ENCODE peak calls at places on chromosome 7, in seven cellular contexts. N, P, M, G, E, C and Z are unnamed samples.

GRCh38 chr7:113918946-113919345 is at the start of gene PPP1R3A:
- DNase-seq in N (no peak), C (no peak), G (no peak), M (no peak), E (no peak), P (no peak), Z (no peak)

GRCh38 chr7:140404565-140405080 is 765 bp downstream of the RAB19 start:
- DNase-seq in E (no peak), P (no peak), C (no peak), G (no peak), N (no peak), M (no peak), Z (no peak)

GRCh38 chr7:33459340-33459751 is 330.0 kb downstream of the BBS9 start:
- DNase-seq in N (no peak), P (peak; percentile 5), G (peak; percentile 41), E (no peak), M (peak; percentile 27), C (no peak), Z (no peak)

GRCh38 chr7:93055543-93056107 is 62.2 kb downstream of the SAMD9 start:
- DNase-seq in M (peak; percentile 69), C (no peak), P (no peak), G (peak; percentile 34), E (no peak), N (peak; percentile 28), Z (no peak)

GRCh38 chr7:140062118-140062527 is 628 bp downstream of the PARP12 start:
- DNase-seq in C (peak; percentile 74), G (no peak), P (no peak), N (no peak), M (no peak), E (no peak), Z (peak; percentile 28)

GRCh38 chr7:93150200-93150835 is 2.1 kb upstream of the SAMD9L start:
- DNase-seq in P (no peak), M (no peak), C (no peak), E (no peak), N (no peak), G (no peak), Z (no peak)

GRCh38 chr7:6167587-6168154 is 104.8 kb downstream of the CYTH3 start:
- DNase-seq in E (no peak), P (no peak), M (peak; percentile 57), C (no peak), G (no peak), N (no peak), Z (no peak)

GRCh38 chr7:110413038-110413437 is 677.9 kb upstream of the LRRN3 start:
- DNase-seq in E (no peak), G (no peak), M (no peak), C (no peak), N (no peak), P (no peak), Z (no peak)

GRCh38 chr7:16688249-16688648 is 42.3 kb downstream of the BZW2 start:
- DNase-seq in G (no peak), M (no peak), P (no peak), C (peak; percentile 66), N (no peak), E (no peak), Z (no peak)

GRCh38 chr7:80095545-80095944 is 39.1 kb upstream of the GNAI1 start:
- DNase-seq in G (no peak), N (no peak), P (no peak), M (peak; percentile 21), C (no peak), E (no peak), Z (no peak)

GRCh38 chr7:132251327-132251659 is 325.0 kb downstream of the PLXNA4 start:
- DNase-seq in N (no peak), E (no peak), C (no peak), M (no peak), G (peak; percentile 87), P (no peak), Z (no peak)

GRCh38 chr7:142611566-142612250 is 137.6 kb upstream of the PRSS1 start:
- DNase-seq in N (no peak), E (no peak), M (peak; percentile 68), C (no peak), P (no peak), G (no peak), Z (no peak)

GRCh38 chr7:111081553-111081952 is 9.4 kb upstream of the LRRN3 start:
- DNase-seq in N (no peak), C (no peak), M (no peak), G (no peak), E (no peak), P (no peak), Z (no peak)

GRCh38 chr7:12757443-12757842 is 70.0 kb downstream of the ARL4A start:
- DNase-seq in M (no peak), G (no peak), P (no peak), N (no peak), E (no peak), C (no peak), Z (no peak)

GRCh38 chr7:45117582-45117981 is 6.1 kb upstream of the TBRG4 start:
- DNase-seq in N (no peak), G (no peak), P (no peak), E (no peak), M (no peak), C (no peak), Z (no peak)

GRCh38 chr7:140235114-140235513 is 58.3 kb upstream of the KDM7A start:
- DNase-seq in P (no peak), G (no peak), C (no peak), M (no peak), N (no peak), E (no peak), Z (no peak)

GRCh38 chr7:64946772-64947171 is 43.7 kb downstream of the ZNF273 start:
- DNase-seq in C (no peak), G (peak; percentile 27), N (no peak), M (peak; percentile 87), P (no peak), E (no peak), Z (no peak)

GRCh38 chr7:82124445-82124844 is 319.1 kb downstream of the CACNA2D1 start:
- DNase-seq in G (no peak), N (no peak), E (no peak), M (no peak), C (no peak), P (no peak), Z (no peak)

GRCh38 chr7:1906087-1906830 is 236.2 kb downstream of the ELFN1 start:
- DNase-seq in M (no peak), G (no peak), E (no peak), N (no peak), P (no peak), C (no peak), Z (no peak)

GRCh38 chr7:54687518-54688212 is 71.3 kb downstream of the SEC61G start:
- DNase-seq in P (no peak), E (no peak), N (no peak), G (no peak), M (no peak), C (no peak), Z (no peak)

GRCh38 chr7:108358553-108358952 is 97.7 kb downstream of the NRCAM start:
- DNase-seq in G (peak; percentile 98), M (peak; percentile 47), P (peak; percentile 46), N (no peak), E (no peak), C (no peak), Z (no peak)

GRCh38 chr7:37796134-37796775 is 52.1 kb upstream of the NME8 start:
- DNase-seq in N (no peak), G (no peak), C (no peak), M (no peak), P (no peak), E (no peak), Z (no peak)

GRCh38 chr7:131653418-131654248 is 97.2 kb upstream of the PODXL start:
- DNase-seq in P (no peak), G (no peak), E (no peak), C (no peak), N (no peak), M (peak; percentile 30), Z (no peak)

GRCh38 chr7:100486753-100487446 is 3.2 kb downstream of the NYAP1 start:
- DNase-seq in E (no peak), N (no peak), C (peak; percentile 41), G (no peak), P (no peak), M (peak; percentile 36), Z (no peak)

GRCh38 chr7:111006691-111007090 is 84.2 kb upstream of the LRRN3 start:
- DNase-seq in G (no peak), C (no peak), M (no peak), P (no peak), N (no peak), E (no peak), Z (no peak)

GRCh38 chr7:22549051-22549450 is 49.1 kb upstream of the STEAP1B start:
- DNase-seq in E (no peak), G (no peak), C (no peak), M (no peak), N (no peak), P (no peak), Z (no peak)

GRCh38 chr7:9856668-9857067 is 1117.0 kb upstream of the PHF14 start:
- DNase-seq in N (no peak), E (no peak), G (no peak), M (no peak), C (no peak), P (no peak), Z (no peak)

GRCh38 chr7:18895456-18895855 is 222.0 kb downstream of the TWIST1 start:
- DNase-seq in G (no peak), E (no peak), M (no peak), C (no peak), N (no peak), P (no peak), Z (no peak)

GRCh38 chr7:155788616-155789000 is 23.7 kb downstream of the SHH start:
- DNase-seq in P (no peak), C (no peak), E (no peak), N (no peak), M (peak; percentile 50), G (no peak), Z (no peak)

GRCh38 chr7:151083071-151083823 is at the start of gene TMUB1:
- DNase-seq in P (no peak), C (peak; percentile 80), G (peak; percentile 50), M (peak; percentile 88), N (peak; percentile 79), E (no peak), Z (peak; percentile 83)
- TF ChIP-seq TAF1 in P (no peak), C (peak; percentile 41), G (peak; percentile 13), M (no peak), N (no peak), E (no peak), Z (no peak)

GRCh38 chr7:134780166-134780853 is 876 bp downstream of the CALD1 start:
- DNase-seq in E (no peak), G (no peak), P (no peak), N (no peak), M (no peak), C (no peak), Z (no peak)
- TF ChIP-seq POLR2AphosphoS5 in E (no peak), G (no peak), P (no peak), N (no peak), M (no peak), C (no peak), Z (no peak)

DNA sequence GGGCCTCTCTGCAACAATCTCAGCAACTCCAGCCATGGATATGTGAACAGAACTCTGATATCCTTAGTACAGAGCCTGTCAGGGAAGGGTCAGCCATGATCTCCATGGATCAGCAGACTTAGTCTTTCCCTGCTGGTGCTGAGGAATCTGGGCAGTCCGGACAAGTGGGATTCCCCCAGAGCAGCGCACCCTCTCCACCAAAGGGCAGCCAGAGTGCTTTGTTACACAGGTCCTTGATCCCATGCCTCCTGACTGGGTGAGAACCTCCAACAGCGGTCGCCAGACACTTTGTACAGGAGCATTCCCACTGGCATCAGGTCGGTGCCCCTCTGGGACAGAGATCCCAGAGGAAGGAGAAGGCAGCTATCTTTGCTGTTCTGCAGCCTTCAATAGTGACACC is 38.9 kb downstream of the TPK1 start:
- DNase-seq in N (no peak), M (no peak), C (no peak), E (no peak), G (no peak), P (no peak), Z (no peak)
- TF ChIP-seq TAF1 in N (no peak), M (no peak), C (no peak), E (no peak), G (no peak), P (no peak), Z (no peak)

GRCh38 chr7:75573477-75574019 is 81.4 kb downstream of the SPDYE5 start:
- DNase-seq in G (no peak), E (no peak), N (no peak), M (no peak), P (no peak), C (no peak), Z (no peak)
- TF ChIP-seq POLR2AphosphoS5 in G (no peak), E (no peak), N (no peak), M (no peak), P (no peak), C (no peak), Z (no peak)